ENCODE peak calls at places on chromosomes 5 and 9, in nine cellular contexts. One of them, this sample, is unnamed.

GRCh38 chr9:121889990-121890563 is 203.0 kb downstream of the TTLL11 start:
- DNase-seq in transverse colon: no peak
- DNase-seq in AG04449: no peak
- DNase-seq in colonic mucosa: no peak
- DNase-seq in breast epithelium: no peak
- DNase-seq in astrocyte: peak
- DNase-seq in A673: no peak
- DNase-seq in GM12865: no peak
- DNase-seq in thyroid gland: peak
- DNase-seq in this sample: no peak

GRCh38 chr5:135715267-135716050 is 119.0 kb upstream of the SLC25A48 start:
- DNase-seq in A673: no peak
- DNase-seq in astrocyte: no peak
- DNase-seq in thyroid gland: no peak
- DNase-seq in GM12865: no peak
- DNase-seq in colonic mucosa: peak
- DNase-seq in AG04449: no peak
- DNase-seq in transverse colon: no peak
- DNase-seq in breast epithelium: no peak
- DNase-seq in this sample: no peak

GRCh38 chr5:94983861-94984535 is 300.9 kb downstream of the MCTP1 start:
- DNase-seq in breast epithelium: no peak
- DNase-seq in colonic mucosa: no peak
- DNase-seq in GM12865: no peak
- DNase-seq in AG04449: peak
- DNase-seq in A673: peak
- DNase-seq in thyroid gland: no peak
- DNase-seq in astrocyte: peak
- DNase-seq in transverse colon: no peak
- DNase-seq in this sample: peak

GRCh38 chr9:91416086-91416712 is 7.4 kb downstream of the NFIL3 start:
- DNase-seq in astrocyte: peak
- DNase-seq in thyroid gland: no peak
- DNase-seq in breast epithelium: no peak
- DNase-seq in AG04449: no peak
- DNase-seq in colonic mucosa: no peak
- DNase-seq in GM12865: no peak
- DNase-seq in A673: no peak
- DNase-seq in transverse colon: no peak
- DNase-seq in this sample: no peak

GRCh38 chr5:90518666-90519065 is 10.7 kb downstream of the LYSMD3 start:
- DNase-seq in A673: peak
- DNase-seq in GM12865: no peak
- DNase-seq in thyroid gland: no peak
- DNase-seq in astrocyte: peak
- DNase-seq in transverse colon: no peak
- DNase-seq in AG04449: no peak
- DNase-seq in breast epithelium: no peak
- DNase-seq in colonic mucosa: no peak
- DNase-seq in this sample: peak

GRCh38 chr5:172679621-172680212 is 38.7 kb downstream of the NEURL1B start:
- DNase-seq in astrocyte: no peak
- DNase-seq in transverse colon: no peak
- DNase-seq in A673: no peak
- DNase-seq in colonic mucosa: no peak
- DNase-seq in GM12865: no peak
- DNase-seq in AG04449: no peak
- DNase-seq in thyroid gland: no peak
- DNase-seq in breast epithelium: no peak
- DNase-seq in this sample: no peak

GRCh38 chr9:89743216-89743575 is 138.4 kb downstream of the GADD45G start:
- DNase-seq in thyroid gland: no peak
- DNase-seq in breast epithelium: no peak
- DNase-seq in AG04449: no peak
- DNase-seq in transverse colon: no peak
- DNase-seq in A673: no peak
- DNase-seq in colonic mucosa: no peak
- DNase-seq in astrocyte: no peak
- DNase-seq in GM12865: peak
- DNase-seq in this sample: no peak

GRCh38 chr5:67301285-67301904 is 104.8 kb upstream of the CD180 start:
- DNase-seq in astrocyte: peak
- DNase-seq in AG04449: peak
- DNase-seq in A673: peak
- DNase-seq in colonic mucosa: peak
- DNase-seq in breast epithelium: no peak
- DNase-seq in GM12865: no peak
- DNase-seq in transverse colon: peak
- DNase-seq in thyroid gland: peak
- DNase-seq in this sample: peak

GRCh38 chr5:176934309-176934930 is 35.3 kb upstream of the HK3 start:
- DNase-seq in colonic mucosa: no peak
- DNase-seq in breast epithelium: no peak
- DNase-seq in thyroid gland: no peak
- DNase-seq in astrocyte: no peak
- DNase-seq in AG04449: no peak
- DNase-seq in GM12865: no peak
- DNase-seq in A673: no peak
- DNase-seq in transverse colon: no peak
- DNase-seq in this sample: no peak

GRCh38 chr5:52915176-52915875 is 73.8 kb upstream of the ITGA2 start:
- DNase-seq in transverse colon: peak
- DNase-seq in A673: peak
- DNase-seq in AG04449: no peak
- DNase-seq in colonic mucosa: peak
- DNase-seq in thyroid gland: peak
- DNase-seq in astrocyte: peak
- DNase-seq in breast epithelium: no peak
- DNase-seq in GM12865: peak
- DNase-seq in this sample: peak

GRCh38 chr9:8727191-8727590 is 927.6 kb upstream of the DMAC1 start:
- DNase-seq in AG04449: no peak
- DNase-seq in astrocyte: no peak
- DNase-seq in colonic mucosa: no peak
- DNase-seq in transverse colon: no peak
- DNase-seq in GM12865: no peak
- DNase-seq in A673: no peak
- DNase-seq in thyroid gland: no peak
- DNase-seq in breast epithelium: no peak
- DNase-seq in this sample: no peak

GRCh38 chr5:16578474-16578883 is 38.3 kb downstream of the RETREG1 start:
- DNase-seq in transverse colon: no peak
- DNase-seq in AG04449: no peak
- DNase-seq in thyroid gland: no peak
- DNase-seq in breast epithelium: no peak
- DNase-seq in astrocyte: no peak
- DNase-seq in A673: no peak
- DNase-seq in GM12865: no peak
- DNase-seq in colonic mucosa: no peak
- DNase-seq in this sample: no peak

GRCh38 chr5:165525268-165525667 is 2019.8 kb downstream of the MAT2B start:
- DNase-seq in transverse colon: no peak
- DNase-seq in colonic mucosa: no peak
- DNase-seq in breast epithelium: no peak
- DNase-seq in A673: peak
- DNase-seq in astrocyte: peak
- DNase-seq in AG04449: no peak
- DNase-seq in thyroid gland: no peak
- DNase-seq in GM12865: no peak
- DNase-seq in this sample: no peak

GRCh38 chr5:62937661-62938558 is 359.3 kb downstream of the LRRC70 start:
- DNase-seq in colonic mucosa: no peak
- DNase-seq in GM12865: no peak
- DNase-seq in breast epithelium: no peak
- DNase-seq in A673: no peak
- DNase-seq in transverse colon: no peak
- DNase-seq in thyroid gland: peak
- DNase-seq in astrocyte: peak
- DNase-seq in AG04449: no peak
- DNase-seq in this sample: no peak

GRCh38 chr5:80411589-80412219 is 3.8 kb downstream of the ZFYVE16 start:
- DNase-seq in GM12865: no peak
- DNase-seq in thyroid gland: no peak
- DNase-seq in breast epithelium: no peak
- DNase-seq in transverse colon: no peak
- DNase-seq in A673: no peak
- DNase-seq in colonic mucosa: no peak
- DNase-seq in astrocyte: peak
- DNase-seq in AG04449: no peak
- DNase-seq in this sample: no peak

GRCh38 chr9:37760416-37761165 is 7.0 kb downstream of the TRMT10B start:
- DNase-seq in transverse colon: no peak
- DNase-seq in colonic mucosa: no peak
- DNase-seq in thyroid gland: no peak
- DNase-seq in AG04449: peak
- DNase-seq in GM12865: no peak
- DNase-seq in breast epithelium: no peak
- DNase-seq in astrocyte: peak
- DNase-seq in A673: no peak
- DNase-seq in this sample: peak

GRCh38 chr5:90347462-90347861 is 62.1 kb downstream of the CETN3 start:
- DNase-seq in transverse colon: no peak
- DNase-seq in colonic mucosa: no peak
- DNase-seq in astrocyte: no peak
- DNase-seq in AG04449: no peak
- DNase-seq in breast epithelium: no peak
- DNase-seq in thyroid gland: no peak
- DNase-seq in A673: no peak
- DNase-seq in GM12865: peak
- DNase-seq in this sample: no peak

GRCh38 chr5:44809215-44809955 is 638 bp downstream of the MRPS30 start:
- DNase-seq in breast epithelium: peak
- DNase-seq in thyroid gland: peak
- DNase-seq in AG04449: no peak
- DNase-seq in astrocyte: peak
- DNase-seq in GM12865: peak
- DNase-seq in colonic mucosa: peak
- DNase-seq in A673: peak
- DNase-seq in transverse colon: peak
- DNase-seq in this sample: peak

GRCh38 chr9:124010303-124010664 is 1.3 kb upstream of the LHX2 start:
- DNase-seq in AG04449: no peak
- DNase-seq in A673: no peak
- DNase-seq in transverse colon: no peak
- DNase-seq in breast epithelium: no peak
- DNase-seq in thyroid gland: no peak
- DNase-seq in GM12865: peak
- DNase-seq in colonic mucosa: no peak
- DNase-seq in astrocyte: no peak
- DNase-seq in this sample: no peak

GRCh38 chr9:1047605-1048235 is 2.4 kb upstream of the DMRT2 start:
- DNase-seq in breast epithelium: no peak
- DNase-seq in AG04449: no peak
- DNase-seq in astrocyte: no peak
- DNase-seq in colonic mucosa: peak
- DNase-seq in transverse colon: peak
- DNase-seq in GM12865: peak
- DNase-seq in thyroid gland: no peak
- DNase-seq in A673: no peak
- DNase-seq in this sample: no peak
- H3K4me3 ChIP-seq in breast epithelium: peak
- H3K4me3 ChIP-seq in AG04449: peak
- H3K4me3 ChIP-seq in astrocyte: peak
- H3K4me3 ChIP-seq in colonic mucosa: peak
- H3K4me3 ChIP-seq in transverse colon: peak
- H3K4me3 ChIP-seq in GM12865: peak
- H3K4me3 ChIP-seq in thyroid gland: peak
- H3K4me3 ChIP-seq in A673: peak
- H3K4me3 ChIP-seq in this sample: peak

GRCh38 chr9:1100945-1101344 is 50.8 kb downstream of the DMRT2 start:
- DNase-seq in astrocyte: no peak
- DNase-seq in A673: peak
- DNase-seq in GM12865: peak
- DNase-seq in breast epithelium: no peak
- DNase-seq in AG04449: no peak
- DNase-seq in colonic mucosa: peak
- DNase-seq in thyroid gland: peak
- DNase-seq in transverse colon: peak
- DNase-seq in this sample: no peak
- TF ChIP-seq CTCF in astrocyte: peak
- TF ChIP-seq CTCF in A673: peak
- TF ChIP-seq CTCF in GM12865: peak
- TF ChIP-seq CTCF in breast epithelium: peak
- TF ChIP-seq CTCF in AG04449: peak
- TF ChIP-seq CTCF in colonic mucosa: peak
- TF ChIP-seq CTCF in thyroid gland: peak
- TF ChIP-seq CTCF in transverse colon: peak
- TF ChIP-seq CTCF in this sample: peak

DNA sequence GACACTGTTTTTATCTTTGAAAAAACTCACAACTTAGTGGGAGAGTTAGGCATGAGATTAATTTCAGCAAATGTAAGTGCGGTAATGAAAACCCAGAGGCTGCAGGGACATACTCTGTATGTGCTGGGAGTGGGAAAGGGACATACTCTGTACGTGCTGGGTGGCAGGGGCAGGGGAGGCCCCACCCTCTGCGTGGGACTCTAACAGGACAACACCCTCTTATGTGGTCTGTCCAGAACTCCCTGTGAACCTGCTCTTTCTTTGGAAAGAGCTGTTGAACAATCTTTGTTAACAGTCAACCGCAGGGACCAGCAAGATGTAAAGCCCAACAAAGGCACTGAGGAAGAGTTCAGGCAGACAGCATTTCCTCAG is 2.4 kb downstream of the MLANA start:
- DNase-seq in transverse colon: no peak
- DNase-seq in A673: no peak
- DNase-seq in astrocyte: no peak
- DNase-seq in breast epithelium: no peak
- DNase-seq in AG04449: no peak
- DNase-seq in GM12865: no peak
- DNase-seq in thyroid gland: no peak
- DNase-seq in colonic mucosa: no peak
- DNase-seq in this sample: no peak
- H3K4me3 ChIP-seq in transverse colon: no peak
- H3K4me3 ChIP-seq in A673: no peak
- H3K4me3 ChIP-seq in astrocyte: no peak
- H3K4me3 ChIP-seq in breast epithelium: no peak
- H3K4me3 ChIP-seq in AG04449: no peak
- H3K4me3 ChIP-seq in GM12865: no peak
- H3K4me3 ChIP-seq in thyroid gland: no peak
- H3K4me3 ChIP-seq in colonic mucosa: no peak
- H3K4me3 ChIP-seq in this sample: no peak

DNA sequence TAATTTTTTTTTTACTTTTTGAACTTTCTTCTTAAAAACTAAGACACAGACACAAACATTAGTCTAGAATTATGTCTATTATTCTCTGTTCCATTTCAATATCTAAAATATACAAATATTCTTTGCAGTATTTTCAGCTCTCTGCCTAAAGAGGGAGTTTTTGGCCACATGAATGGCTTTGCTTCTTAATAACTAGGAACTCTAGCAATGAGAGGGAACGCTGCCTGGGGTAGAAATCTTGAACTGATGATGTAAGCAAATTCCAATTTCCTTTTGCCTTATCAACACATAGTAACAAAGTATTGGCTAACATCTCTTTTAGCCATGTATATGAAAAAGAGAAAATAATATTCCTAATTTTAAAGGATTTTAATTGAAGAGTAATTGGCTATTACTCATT is 51.9 kb downstream of the SLC25A46 start:
- DNase-seq in thyroid gland: no peak
- DNase-seq in GM12865: no peak
- DNase-seq in AG04449: peak
- DNase-seq in astrocyte: peak
- DNase-seq in A673: peak
- DNase-seq in breast epithelium: no peak
- DNase-seq in transverse colon: no peak
- DNase-seq in colonic mucosa: no peak
- DNase-seq in this sample: peak
- TF ChIP-seq CTCF in thyroid gland: peak
- TF ChIP-seq CTCF in GM12865: no peak
- TF ChIP-seq CTCF in AG04449: no peak
- TF ChIP-seq CTCF in astrocyte: peak
- TF ChIP-seq CTCF in A673: peak
- TF ChIP-seq CTCF in breast epithelium: no peak
- TF ChIP-seq CTCF in transverse colon: no peak
- TF ChIP-seq CTCF in colonic mucosa: no peak
- TF ChIP-seq CTCF in this sample: peak